ENCODE peak calls at places on chromosomes 13 and 19, in four cellular contexts. Q is anterior cingulate cortex, B is cardiac muscle cell, I is ELF-1. Z is an unnamed sample.

GRCh38 chr13:56338421-56338820 is 802.3 kb upstream of the PRR20A start:
- DNase-seq in Q (no peak), B (no peak), I (no peak), Z (no peak)

GRCh38 chr13:112451512-112452379 is 75.6 kb downstream of the SPACA7 start:
- DNase-seq in Q (no peak), B (no peak), I (no peak), Z (peak)

GRCh38 chr19:34938886-34939285 is 12.2 kb downstream of the ZNF30 start:
- DNase-seq in Q (no peak), B (no peak), I (no peak), Z (no peak)

GRCh38 chr19:50607388-50607787 is 32.3 kb downstream of the SYT3 start:
- DNase-seq in Q (no peak), B (no peak), I (no peak), Z (no peak)

GRCh38 chr19:12794936-12795335 is 3.6 kb downstream of the JUNB start:
- DNase-seq in Q (no peak), B (no peak), I (no peak), Z (no peak)

GRCh38 chr13:32587774-32588165 is 1.5 kb downstream of the PDS5B start:
- DNase-seq in Q (no peak), B (no peak), I (no peak), Z (no peak)

GRCh38 chr13:21322988-21323387 is 136.1 kb downstream of the ZDHHC20 start:
- DNase-seq in Q (no peak), B (no peak), I (no peak), Z (no peak)

GRCh38 chr13:81275666-81276258 is 934.8 kb upstream of the SPRY2 start:
- DNase-seq in Q (no peak), B (no peak), I (peak), Z (no peak)

GRCh38 chr13:52832268-52832667 is 16.2 kb downstream of the PCDH8 start:
- DNase-seq in Q (no peak), B (peak), I (no peak), Z (no peak)

GRCh38 chr19:19488041-19488874 is 27.1 kb downstream of the TSSK6 start:
- DNase-seq in Q (no peak), B (peak), I (peak), Z (peak)

GRCh38 chr19:8367327-8368001 is 3.5 kb downstream of the ANGPTL4 start:
- DNase-seq in Q (peak), B (peak), I (peak), Z (peak)

GRCh38 chr13:110449225-110450015 is 112.1 kb downstream of the RAB20 start:
- DNase-seq in Q (no peak), B (no peak), I (no peak), Z (no peak)

Z was measured in SK-N-SH.